ENCODE peak calls at places on chromosomes 11 and 22, in six cellular contexts. Z is A549; F is adrenal gland; V is BE2C; W is CD8-positive, alpha-beta T cell; K is MM.1S. L is an unnamed sample. For H3K9me3, the result is how much of the 10 kb centered on the place peaks cover.

GRCh38 chr11:110097459-110098012 is 4.3 kb downstream of the ZC3H12C start:
- DNase-seq in Z (no peak), V (no peak), W (no peak), K (no peak), F (no peak), L (no peak)

GRCh38 chr11:84901986-84902385 is 725.2 kb downstream of the DLG2 start:
- DNase-seq in Z (no peak), W (no peak), V (no peak), F (no peak), K (no peak), L (no peak)

GRCh38 chr22:43881091-43882061 is 10.4 kb downstream of the PNPLA5 start:
- DNase-seq in W (no peak), Z (no peak), K (no peak), V (no peak), F (no peak), L (no peak)

GRCh38 chr11:68659158-68659921 is 25.0 kb upstream of the GAL start:
- DNase-seq in Z (peak), V (peak), W (no peak), F (peak), K (no peak), L (no peak)

GRCh38 chr11:75813622-75814039 is 1.4 kb upstream of the UVRAG start:
- DNase-seq in F (no peak), V (no peak), Z (no peak), W (no peak), K (no peak), L (peak)

GRCh38 chr11:37512156-37512780 is 914.2 kb upstream of the RAG2 start:
- DNase-seq in Z (no peak), K (no peak), F (no peak), W (no peak), V (no peak), L (no peak)

GRCh38 chr11:71136095-71136845 is 116.1 kb downstream of the SHANK2 start:
- DNase-seq in K (no peak), V (no peak), W (no peak), F (no peak), Z (no peak), L (no peak)

GRCh38 chr11:109264128-109264527 is 157.9 kb upstream of the C11orf87 start:
- DNase-seq in F (no peak), V (no peak), Z (no peak), K (no peak), W (no peak), L (no peak)

GRCh38 chr22:21632237-21632895 is at the start of gene CCDC116:
- DNase-seq in Z (no peak), F (no peak), K (no peak), V (peak), W (peak), L (no peak)

GRCh38 chr11:108035690-108036089 is 27.0 kb downstream of the CUL5 start:
- DNase-seq in K (no peak), V (no peak), W (no peak), Z (no peak), F (no peak), L (no peak)

GRCh38 chr22:42299586-42300285 is 29.3 kb upstream of the TCF20 start:
- DNase-seq in Z (no peak), V (no peak), F (no peak), K (peak), W (peak), L (no peak)

GRCh38 chr22:48104786-48105185 is 1342.3 kb downstream of the TBC1D22A start:
- DNase-seq in Z (no peak), F (no peak), K (no peak), V (no peak), W (no peak), L (no peak)

GRCh38 chr22:48106215-48106614 is 1343.8 kb downstream of the TBC1D22A start:
- DNase-seq in W (no peak), K (no peak), Z (no peak), F (no peak), V (no peak), L (no peak)

GRCh38 chr22:48106715-48107259 is 1344.3 kb downstream of the TBC1D22A start:
- DNase-seq in V (no peak), F (no peak), Z (no peak), W (no peak), K (no peak), L (no peak)

GRCh38 chr22:48104102-48104738 is 1341.8 kb downstream of the TBC1D22A start:
- DNase-seq in W (no peak), F (no peak), V (no peak), K (no peak), Z (no peak), L (no peak)

DNA sequence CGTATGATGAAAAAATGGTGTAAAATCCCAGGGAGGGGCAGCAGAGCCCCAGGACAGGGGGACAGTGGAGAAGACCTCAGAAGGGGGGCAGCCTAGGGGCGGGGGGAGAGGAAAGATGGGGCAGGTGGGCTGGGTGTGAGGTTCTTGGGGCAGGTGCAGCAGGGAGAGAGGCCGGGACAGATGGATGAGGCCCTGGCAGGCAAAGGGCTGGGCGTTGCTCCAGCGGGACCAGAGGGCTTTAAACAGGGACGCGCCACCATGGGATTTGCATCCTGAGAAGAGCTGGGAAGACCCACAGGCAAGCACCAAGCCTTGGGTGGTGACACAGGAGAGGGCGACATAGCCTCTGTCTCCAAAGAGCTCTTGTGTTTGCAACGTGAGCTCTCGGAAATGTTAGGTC is 1342.8 kb downstream of the TBC1D22A start:
- DNase-seq in K (no peak), Z (no peak), W (no peak), F (no peak), V (no peak), L (no peak)
- H3K9me3 ChIP-seq in K (under half), Z (under half), W (under half), F (under half), V (under half), L (under half)

GRCh38 chr11:50074161-50074560 is 41.5 kb downstream of the OR4C45 start:
- DNase-seq in W (no peak), F (no peak), V (no peak), Z (no peak), K (no peak), L (no peak)

GRCh38 chr11:50078001-50078400 is 45.3 kb downstream of the OR4C45 start:
- DNase-seq in Z (no peak), W (no peak), V (no peak), F (no peak), K (no peak), L (no peak)

GRCh38 chr11:50077526-50077925 is 44.9 kb downstream of the OR4C45 start:
- DNase-seq in V (no peak), K (no peak), Z (no peak), W (no peak), F (no peak), L (no peak)

GRCh38 chr11:50073113-50074105 is 40.7 kb downstream of the OR4C45 start:
- DNase-seq in Z (no peak), W (no peak), K (no peak), F (no peak), V (no peak), L (no peak)

GRCh38 chr11:50075856-50076255 is 43.2 kb downstream of the OR4C45 start:
- DNase-seq in F (no peak), K (no peak), W (no peak), V (no peak), Z (no peak), L (no peak)
- H3K9me3 ChIP-seq in F (under half), K (under half), W (under half), V (under half), Z (under half), L (under half)

GRCh38 chr11:13110929-13111812 is 102.1 kb downstream of the RASSF10 start:
- DNase-seq in F (no peak), K (no peak), W (no peak), Z (peak), V (peak), L (no peak)

GRCh38 chr11:13108416-13108815 is 99.3 kb downstream of the RASSF10 start:
- DNase-seq in Z (no peak), W (no peak), F (no peak), V (no peak), K (no peak), L (no peak)

GRCh38 chr11:13107544-13108044 is 98.5 kb downstream of the RASSF10 start:
- DNase-seq in F (no peak), K (no peak), W (no peak), Z (no peak), V (no peak), L (no peak)

GRCh38 chr11:13110145-13110544 is 101.0 kb downstream of the RASSF10 start:
- DNase-seq in K (no peak), Z (no peak), F (no peak), V (no peak), W (no peak), L (no peak)

DNA sequence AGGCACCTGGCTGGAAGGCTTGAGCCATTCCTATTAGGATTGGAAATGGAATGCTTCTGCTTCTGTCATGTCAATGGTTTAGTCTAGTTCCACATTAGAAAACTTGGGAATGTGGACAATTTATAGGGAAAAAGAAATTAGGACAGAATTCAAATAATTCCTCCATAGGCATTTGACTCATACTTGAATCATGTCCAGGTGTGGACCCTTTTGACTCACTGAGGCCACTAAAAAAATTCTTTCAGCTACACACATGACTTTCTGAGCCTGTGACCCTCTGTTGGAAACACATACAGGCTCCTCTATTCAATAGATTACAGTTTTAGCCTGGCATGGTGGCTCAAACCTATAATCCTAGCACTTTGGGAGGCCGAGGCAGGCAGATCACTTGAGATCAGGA is 100.5 kb downstream of the RASSF10 start:
- DNase-seq in V (no peak), F (no peak), W (no peak), Z (no peak), K (no peak), L (no peak)
- H3K9me3 ChIP-seq in V (under half), F (under half), W (under half), Z (under half), K (under half), L (under half)

GRCh38 chr22:22983123-22983522 is 87.2 kb upstream of the GNAZ start:
- DNase-seq in W (no peak), F (no peak), Z (no peak), V (no peak), K (peak), L (no peak)

GRCh38 chr22:22983816-22984215 is 86.5 kb upstream of the GNAZ start:
- DNase-seq in K (no peak), V (no peak), F (no peak), W (no peak), Z (no peak), L (no peak)

GRCh38 chr22:22982616-22983015 is 87.7 kb upstream of the GNAZ start:
- DNase-seq in K (no peak), W (no peak), F (no peak), V (no peak), Z (no peak), L (no peak)

GRCh38 chr22:22979954-22980353 is 90.4 kb upstream of the GNAZ start:
- DNase-seq in F (no peak), Z (no peak), K (no peak), V (no peak), W (no peak), L (no peak)

GRCh38 chr22:22981670-22982571 is 88.4 kb upstream of the GNAZ start:
- DNase-seq in K (no peak), V (no peak), F (no peak), W (no peak), Z (no peak), L (no peak)
- H3K9me3 ChIP-seq in K (under half), V (under half), F (under half), W (under half), Z (under half), L (under half)

DNA sequence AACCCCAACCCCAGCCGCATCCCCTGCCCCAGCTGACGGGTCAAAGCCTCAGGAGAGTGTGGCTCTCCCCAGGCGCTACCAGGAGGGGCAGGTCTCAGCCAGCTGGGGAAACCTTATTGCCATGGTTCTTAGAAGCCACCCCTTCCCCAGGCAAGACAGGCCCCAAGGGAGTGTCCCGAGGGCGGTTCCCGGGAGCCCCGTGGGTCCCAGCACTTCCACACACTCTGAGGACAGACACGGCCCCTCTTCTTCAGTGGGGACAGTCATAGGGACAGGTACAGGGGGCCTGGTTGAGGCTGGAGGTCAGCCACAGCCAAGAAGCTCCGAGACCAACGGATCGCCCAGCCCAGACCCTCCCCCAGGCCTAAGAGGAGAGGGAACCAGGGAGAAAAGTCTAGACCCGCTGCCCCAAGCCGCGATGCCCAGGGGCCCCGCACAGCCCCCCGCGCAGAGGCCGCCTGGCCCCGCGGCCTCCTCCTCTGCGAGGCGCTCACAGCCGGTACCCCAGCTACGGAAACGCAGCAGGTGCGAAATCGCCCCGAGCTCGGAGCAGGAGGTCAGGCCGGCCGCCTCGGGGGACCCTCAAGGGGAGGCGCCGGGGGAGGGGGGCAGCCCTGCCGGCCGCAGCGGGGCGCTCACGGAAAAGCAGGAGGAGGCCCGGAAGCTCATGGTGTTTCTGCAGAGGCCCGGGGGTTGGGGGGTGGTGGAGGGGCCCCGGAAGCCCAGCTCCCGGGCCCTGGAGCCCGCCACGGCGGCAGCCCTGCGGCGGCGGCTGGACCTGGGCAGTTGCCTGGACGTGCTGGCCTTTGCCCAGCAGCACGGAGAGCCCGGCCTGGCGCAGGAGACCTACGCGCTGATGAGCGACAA is 2.6 kb downstream of the KLHDC7B start:
- DNase-seq in Z (no peak), F (no peak), W (peak), V (no peak), K (no peak), L (no peak)
- H3K9me3 ChIP-seq in Z (under half), F (under half), W (under half), V (under half), K (under half), L (under half)

L was measured in keratinocyte.